ENCODE peak calls at places on chromosome 3, in seven cellular contexts. X is type B pancreatic cell; Z is frontal cortex; I is T-cell; J is uterus; R is stimulated activated CD4-positive, alpha-beta T cell treated with anti-CD3 and anti-CD28 coated beads, TNF-alpha, amount 100 ng/mL, for 48 hours; M is cardiac muscle cell. U is an unnamed sample.

GRCh38 chr3:148173836-148174235 is 523.9 kb upstream of the AGTR1 start:
- DNase-seq in R (no peak), M (no peak), Z (no peak), X (no peak), I (no peak), J (no peak), U (no peak)

GRCh38 chr3:22089284-22089683 is 338.3 kb upstream of the ZNF385D start:
- DNase-seq in X (no peak), J (no peak), I (no peak), Z (no peak), M (peak), R (no peak), U (no peak)

GRCh38 chr3:9915252-9916141 is 1.4 kb upstream of the IL17RC start:
- DNase-seq in M (peak), Z (peak), X (peak), I (no peak), R (no peak), J (peak), U (peak)

GRCh38 chr3:138043266-138044029 is 33.5 kb downstream of the CLDN18 start:
- DNase-seq in J (no peak), X (no peak), Z (no peak), R (no peak), M (peak), I (no peak), U (no peak)

GRCh38 chr3:62265528-62265927 is 107.8 kb downstream of the FEZF2 start:
- DNase-seq in R (no peak), X (no peak), Z (no peak), I (no peak), J (no peak), M (no peak), U (no peak)

GRCh38 chr3:119184808-119185690 is 11.7 kb downstream of the UPK1B start:
- DNase-seq in R (no peak), M (no peak), J (no peak), I (no peak), X (no peak), Z (no peak), U (no peak)

GRCh38 chr3:117630885-117631284 is 921.3 kb downstream of the TUSC7 start:
- DNase-seq in M (no peak), X (no peak), R (no peak), Z (no peak), I (no peak), J (no peak), U (no peak)

GRCh38 chr3:46931631-46932441 is 44.7 kb downstream of the CCDC12 start:
- DNase-seq in I (no peak), R (no peak), X (no peak), M (no peak), J (no peak), Z (no peak), U (peak)

GRCh38 chr3:172557515-172558220 is 34.4 kb upstream of the TNFSF10 start:
- DNase-seq in X (no peak), I (no peak), J (no peak), Z (no peak), R (no peak), M (no peak), U (no peak)

GRCh38 chr3:132595036-132595435 is 2.0 kb upstream of the ACKR4 start:
- DNase-seq in I (no peak), M (no peak), J (no peak), Z (no peak), R (no peak), X (no peak), U (no peak)

GRCh38 chr3:41115069-41115468 is 84.2 kb upstream of the CTNNB1 start:
- DNase-seq in I (no peak), X (no peak), R (no peak), M (no peak), J (no peak), Z (no peak), U (no peak)

GRCh38 chr3:54066253-54066652 is 56.1 kb upstream of the CACNA2D3 start:
- DNase-seq in I (no peak), R (no peak), M (no peak), Z (no peak), J (no peak), X (no peak), U (no peak)

GRCh38 chr3:186636536-186636935 is 3.7 kb upstream of the FETUB start:
- DNase-seq in J (no peak), Z (no peak), R (no peak), M (no peak), I (no peak), X (no peak), U (no peak)

GRCh38 chr3:16052964-16053363 is 121.5 kb upstream of the GALNT15 start:
- DNase-seq in R (no peak), I (no peak), M (no peak), Z (no peak), X (no peak), J (no peak), U (no peak)

GRCh38 chr3:13009132-13009945 is 63.9 kb downstream of the IQSEC1 start:
- DNase-seq in J (no peak), M (no peak), I (peak), Z (no peak), X (no peak), R (no peak), U (no peak)

GRCh38 chr3:48877671-48878070 is 21.0 kb downstream of the SLC25A20 start:
- DNase-seq in R (no peak), J (no peak), X (no peak), Z (no peak), I (no peak), M (no peak), U (no peak)

GRCh38 chr3:46466871-46467403 is 2.2 kb upstream of the LTF start:
- DNase-seq in M (no peak), R (no peak), X (peak), J (no peak), I (no peak), Z (no peak), U (no peak)

GRCh38 chr3:41148446-41148845 is 50.9 kb upstream of the CTNNB1 start:
- DNase-seq in Z (no peak), J (peak), R (no peak), M (no peak), X (no peak), I (no peak), U (no peak)

GRCh38 chr3:86702381-86702958 is 288.5 kb downstream of the VGLL3 start:
- DNase-seq in Z (no peak), M (peak), X (no peak), I (no peak), J (no peak), R (no peak), U (no peak)

U was measured in testis.